ENCODE peak calls at places on chromosome 16, in six cellular contexts. T, I, W, H, Z and N are unnamed samples.

GRCh38 chr16:21104124-21104860 is 46.4 kb downstream of the DNAH3 start:
- DNase-seq in I (peak; percentile 53), H (no peak), T (no peak), W (no peak), Z (no peak), N (no peak)

GRCh38 chr16:64412578-64413280 is 709.1 kb downstream of the CDH11 start:
- DNase-seq in Z (no peak), T (no peak), H (no peak), I (peak; percentile 51), W (peak; percentile 36), N (no peak)

GRCh38 chr16:1923299-1924034 is 5.3 kb upstream of the HS3ST6 start:
- DNase-seq in Z (no peak), I (peak; percentile 54), H (no peak), W (peak; percentile 39), T (no peak), N (no peak)

GRCh38 chr16:12681653-12682052 is 122.0 kb downstream of the CPPED1 start:
- DNase-seq in W (no peak), Z (no peak), T (no peak), I (no peak), H (peak; percentile 38), N (no peak)

GRCh38 chr16:87791295-87792204 is 25.8 kb upstream of the KLHDC4 start:
- DNase-seq in T (no peak), H (no peak), W (no peak), I (no peak), Z (no peak), N (peak; percentile 65)

GRCh38 chr16:84461029-84461415 is 43.4 kb downstream of the MEAK7 start:
- DNase-seq in W (no peak), T (no peak), I (no peak), H (no peak), Z (no peak), N (no peak)

GRCh38 chr16:55474821-55475220 is 4.2 kb upstream of the MMP2 start:
- DNase-seq in H (no peak), W (no peak), I (no peak), Z (no peak), T (no peak), N (no peak)

GRCh38 chr16:57609541-57610401 is 18.7 kb upstream of the ADGRG1 start:
- DNase-seq in T (peak; percentile 25), Z (peak; percentile 88), I (no peak), W (no peak), H (no peak), N (no peak)

GRCh38 chr16:24452724-24453123 is 86.6 kb upstream of the RBBP6 start:
- DNase-seq in H (no peak), T (no peak), I (no peak), W (no peak), Z (no peak), N (no peak)

GRCh38 chr16:69833791-69834282 is 71.7 kb downstream of the WWP2 start:
- DNase-seq in H (no peak), I (no peak), T (no peak), Z (no peak), W (no peak), N (no peak)

GRCh38 chr16:9225527-9226316 is 134.3 kb downstream of the HAPSTR1 start:
- DNase-seq in H (no peak), I (peak; percentile 13), W (peak; percentile 46), Z (no peak), T (no peak), N (no peak)

GRCh38 chr16:74031551-74031950 is 265.1 kb upstream of the PSMD7 start:
- DNase-seq in Z (no peak), I (no peak), W (no peak), H (no peak), T (no peak), N (no peak)

GRCh38 chr16:57178296-57178695 is 7.5 kb downstream of the PSME3IP1 start:
- DNase-seq in T (no peak), I (no peak), Z (no peak), W (no peak), H (no peak), N (no peak)

GRCh38 chr16:23952128-23953041 is 116.6 kb downstream of the PRKCB start:
- DNase-seq in Z (peak; percentile 75), H (no peak), I (peak; percentile 70), T (no peak), W (no peak), N (no peak)

GRCh38 chr16:64051826-64052225 is 1070.0 kb downstream of the CDH11 start:
- DNase-seq in Z (no peak), H (no peak), W (peak; percentile 42), T (no peak), I (peak; percentile 13), N (no peak)

GRCh38 chr16:30335598-30336474 is 19.3 kb downstream of the CD2BP2 start:
- DNase-seq in H (no peak), W (peak; percentile 72), Z (no peak), I (no peak), T (no peak), N (no peak)

GRCh38 chr16:22317625-22318024 is 20.4 kb downstream of the POLR3E start:
- DNase-seq in Z (no peak), H (no peak), T (no peak), I (no peak), W (no peak), N (no peak)

GRCh38 chr16:87806608-87807546 is 41.1 kb upstream of the KLHDC4 start:
- DNase-seq in H (no peak), Z (peak; percentile 84), T (no peak), I (peak; percentile 73), W (peak; percentile 99), N (peak; percentile 64)

GRCh38 chr16:71367243-71367976 is 8.9 kb downstream of the CALB2 start:
- DNase-seq in Z (peak; percentile 58), W (peak; percentile 58), T (no peak), H (no peak), I (peak; percentile 56), N (peak; percentile 32)

GRCh38 chr16:5330058-5330457 is 232.5 kb upstream of the EEF2KMT start:
- DNase-seq in I (no peak), T (no peak), Z (no peak), H (no peak), W (no peak), N (no peak)

GRCh38 chr16:4341250-4341649 is 9.9 kb downstream of the PAM16 start:
- DNase-seq in H (no peak), T (no peak), I (no peak), Z (no peak), W (no peak), N (no peak)

GRCh38 chr16:57843400-57843799 is 41.1 kb upstream of the KIFC3 start:
- DNase-seq in W (no peak), H (no peak), I (no peak), Z (no peak), T (no peak), N (no peak)

GRCh38 chr16:88344411-88345030 is 38.2 kb upstream of the ZNF469 start:
- DNase-seq in H (no peak), W (no peak), T (no peak), I (no peak), Z (no peak), N (no peak)

GRCh38 chr16:54817432-54817831 is 113.2 kb upstream of the IRX5 start:
- DNase-seq in W (peak; percentile 69), I (peak; percentile 11), Z (no peak), H (no peak), T (no peak), N (no peak)

GRCh38 chr16:88856122-88856827 is 472 bp downstream of the GALNS start:
- DNase-seq in Z (peak; percentile 68), H (peak; percentile 46), I (no peak), T (no peak), W (no peak), N (no peak)

GRCh38 chr16:2090481-2090797 is 42.7 kb downstream of the TSC2 start:
- DNase-seq in Z (no peak), T (no peak), W (no peak), H (no peak), I (no peak), N (no peak)

GRCh38 chr16:80570106-80570478 is 29.3 kb downstream of the DYNLRB2 start:
- DNase-seq in T (no peak), Z (no peak), W (peak; percentile 14), I (peak; percentile 79), H (no peak), N (no peak)

GRCh38 chr16:53509906-53510703 is 7.1 kb upstream of the AKTIP start:
- DNase-seq in Z (peak; percentile 85), T (no peak), W (peak; percentile 63), I (peak; percentile 49), H (peak; percentile 70), N (no peak)

GRCh38 chr16:19841184-19841583 is 43.5 kb downstream of the GPRC5B start:
- DNase-seq in W (no peak), T (no peak), I (no peak), Z (no peak), H (no peak), N (no peak)

GRCh38 chr16:85055503-85056210 is 28.1 kb downstream of the KIAA0513 start:
- DNase-seq in Z (peak; percentile 83), T (no peak), I (peak; percentile 64), H (no peak), W (peak; percentile 37), N (no peak)

GRCh38 chr16:87948735-87949070 is 2.5 kb upstream of the BANP start:
- DNase-seq in Z (no peak), I (no peak), T (no peak), H (no peak), W (no peak), N (no peak)

GRCh38 chr16:27046958-27047357 is 19.8 kb upstream of the C16orf82 start:
- DNase-seq in Z (no peak), H (no peak), W (no peak), T (no peak), I (no peak), N (no peak)